ENCODE peak calls at places on chromosome X, in nine cellular contexts. One of them, this sample, is unnamed.

GRCh38 chrX:130118396-130118795 is 8.1 kb upstream of the ELF4 start:
- DNase-seq in fibroblast of villous mesenchyme: peak; percentile 75
- DNase-seq in AG04449: no peak
- DNase-seq in cardiac muscle cell: peak; percentile 86
- DNase-seq in fibroblast of pulmonary artery: peak; percentile 88
- DNase-seq in lung: no peak
- DNase-seq in left lung: no peak
- DNase-seq in heart left ventricle: no peak
- DNase-seq in tibial nerve: no peak
- DNase-seq in this sample: peak; percentile 87

GRCh38 chrX:74579597-74580209 is 34.7 kb downstream of the RLIM start:
- DNase-seq in fibroblast of villous mesenchyme: peak; percentile 16
- DNase-seq in AG04449: no peak
- DNase-seq in cardiac muscle cell: peak; percentile 5
- DNase-seq in fibroblast of pulmonary artery: no peak
- DNase-seq in lung: no peak
- DNase-seq in left lung: no peak
- DNase-seq in heart left ventricle: no peak
- DNase-seq in tibial nerve: no peak
- DNase-seq in this sample: peak; percentile 52

GRCh38 chrX:31117195-31117594 is 45.4 kb upstream of the FTHL17 start:
- DNase-seq in fibroblast of villous mesenchyme: no peak
- DNase-seq in AG04449: no peak
- DNase-seq in cardiac muscle cell: no peak
- DNase-seq in fibroblast of pulmonary artery: peak; percentile 21
- DNase-seq in lung: no peak
- DNase-seq in left lung: no peak
- DNase-seq in heart left ventricle: no peak
- DNase-seq in tibial nerve: no peak
- DNase-seq in this sample: peak; percentile 1

GRCh38 chrX:134670241-134670811 is 12.1 kb upstream of the PLAC1 start:
- DNase-seq in fibroblast of villous mesenchyme: peak; percentile 81
- DNase-seq in AG04449: peak; percentile 70
- DNase-seq in cardiac muscle cell: peak; percentile 72
- DNase-seq in fibroblast of pulmonary artery: peak; percentile 63
- DNase-seq in lung: peak; percentile 69
- DNase-seq in left lung: no peak
- DNase-seq in heart left ventricle: no peak
- DNase-seq in tibial nerve: no peak
- DNase-seq in this sample: peak; percentile 92

GRCh38 chrX:127037179-127037578 is 217.7 kb downstream of the PRR32 start:
- DNase-seq in fibroblast of villous mesenchyme: no peak
- DNase-seq in AG04449: no peak
- DNase-seq in cardiac muscle cell: no peak
- DNase-seq in fibroblast of pulmonary artery: no peak
- DNase-seq in lung: no peak
- DNase-seq in left lung: no peak
- DNase-seq in heart left ventricle: no peak
- DNase-seq in tibial nerve: no peak
- DNase-seq in this sample: no peak

GRCh38 chrX:107683124-107683895 is 55.0 kb downstream of the PRPS1 start:
- DNase-seq in fibroblast of villous mesenchyme: peak; percentile 91
- DNase-seq in AG04449: no peak
- DNase-seq in cardiac muscle cell: peak; percentile 61
- DNase-seq in fibroblast of pulmonary artery: peak; percentile 64
- DNase-seq in lung: peak; percentile 46
- DNase-seq in left lung: no peak
- DNase-seq in heart left ventricle: no peak
- DNase-seq in tibial nerve: peak; percentile 71
- DNase-seq in this sample: no peak

GRCh38 chrX:38170556-38170955 is 50.1 kb downstream of the SRPX start:
- DNase-seq in fibroblast of villous mesenchyme: no peak
- DNase-seq in AG04449: no peak
- DNase-seq in cardiac muscle cell: no peak
- DNase-seq in fibroblast of pulmonary artery: no peak
- DNase-seq in lung: no peak
- DNase-seq in left lung: no peak
- DNase-seq in heart left ventricle: no peak
- DNase-seq in tibial nerve: no peak
- DNase-seq in this sample: no peak

GRCh38 chrX:3663576-3664290 is 49.7 kb downstream of the PRKX start:
- DNase-seq in fibroblast of villous mesenchyme: no peak
- DNase-seq in AG04449: no peak
- DNase-seq in cardiac muscle cell: no peak
- DNase-seq in fibroblast of pulmonary artery: no peak
- DNase-seq in lung: no peak
- DNase-seq in left lung: no peak
- DNase-seq in heart left ventricle: peak; percentile 16
- DNase-seq in tibial nerve: no peak
- DNase-seq in this sample: no peak

GRCh38 chrX:97326456-97326855 is 442.7 kb downstream of the RPA4 start:
- DNase-seq in fibroblast of villous mesenchyme: no peak
- DNase-seq in AG04449: no peak
- DNase-seq in cardiac muscle cell: no peak
- DNase-seq in fibroblast of pulmonary artery: no peak
- DNase-seq in lung: no peak
- DNase-seq in left lung: no peak
- DNase-seq in heart left ventricle: no peak
- DNase-seq in tibial nerve: no peak
- DNase-seq in this sample: no peak

GRCh38 chrX:148774276-148774675 is 273.9 kb downstream of the AFF2 start:
- DNase-seq in fibroblast of villous mesenchyme: no peak
- DNase-seq in AG04449: no peak
- DNase-seq in cardiac muscle cell: peak; percentile 50
- DNase-seq in fibroblast of pulmonary artery: peak; percentile 50
- DNase-seq in lung: no peak
- DNase-seq in left lung: no peak
- DNase-seq in heart left ventricle: no peak
- DNase-seq in tibial nerve: no peak
- DNase-seq in this sample: no peak

GRCh38 chrX:21412029-21412428 is 37.8 kb downstream of the CNKSR2 start:
- DNase-seq in fibroblast of villous mesenchyme: no peak
- DNase-seq in AG04449: no peak
- DNase-seq in cardiac muscle cell: no peak
- DNase-seq in fibroblast of pulmonary artery: no peak
- DNase-seq in lung: no peak
- DNase-seq in left lung: no peak
- DNase-seq in heart left ventricle: no peak
- DNase-seq in tibial nerve: no peak
- DNase-seq in this sample: no peak

GRCh38 chrX:151977009-151977408 is 2.5 kb upstream of the GABRE start:
- DNase-seq in fibroblast of villous mesenchyme: no peak
- DNase-seq in AG04449: no peak
- DNase-seq in cardiac muscle cell: peak; percentile 61
- DNase-seq in fibroblast of pulmonary artery: no peak
- DNase-seq in lung: no peak
- DNase-seq in left lung: no peak
- DNase-seq in heart left ventricle: no peak
- DNase-seq in tibial nerve: no peak
- DNase-seq in this sample: no peak

GRCh38 chrX:151974336-151975227 is at the start of gene GABRE:
- DNase-seq in fibroblast of villous mesenchyme: peak; percentile 42
- DNase-seq in AG04449: no peak
- DNase-seq in cardiac muscle cell: peak; percentile 56
- DNase-seq in fibroblast of pulmonary artery: no peak
- DNase-seq in lung: peak; percentile 38
- DNase-seq in left lung: peak; percentile 68
- DNase-seq in heart left ventricle: peak; percentile 77
- DNase-seq in tibial nerve: peak; percentile 11
- DNase-seq in this sample: peak; percentile 42

GRCh38 chrX:151973851-151974335 is 583 bp downstream of the GABRE start:
- DNase-seq in fibroblast of villous mesenchyme: no peak
- DNase-seq in AG04449: no peak
- DNase-seq in cardiac muscle cell: no peak
- DNase-seq in fibroblast of pulmonary artery: no peak
- DNase-seq in lung: peak; percentile 39
- DNase-seq in left lung: peak; percentile 51
- DNase-seq in heart left ventricle: peak; percentile 54
- DNase-seq in tibial nerve: no peak
- DNase-seq in this sample: peak; percentile 43

GRCh38 chrX:151975736-151976275 is 1.3 kb upstream of the GABRE start:
- DNase-seq in fibroblast of villous mesenchyme: no peak
- DNase-seq in AG04449: no peak
- DNase-seq in cardiac muscle cell: no peak
- DNase-seq in fibroblast of pulmonary artery: no peak
- DNase-seq in lung: no peak
- DNase-seq in left lung: no peak
- DNase-seq in heart left ventricle: no peak
- DNase-seq in tibial nerve: no peak
- DNase-seq in this sample: no peak

DNA sequence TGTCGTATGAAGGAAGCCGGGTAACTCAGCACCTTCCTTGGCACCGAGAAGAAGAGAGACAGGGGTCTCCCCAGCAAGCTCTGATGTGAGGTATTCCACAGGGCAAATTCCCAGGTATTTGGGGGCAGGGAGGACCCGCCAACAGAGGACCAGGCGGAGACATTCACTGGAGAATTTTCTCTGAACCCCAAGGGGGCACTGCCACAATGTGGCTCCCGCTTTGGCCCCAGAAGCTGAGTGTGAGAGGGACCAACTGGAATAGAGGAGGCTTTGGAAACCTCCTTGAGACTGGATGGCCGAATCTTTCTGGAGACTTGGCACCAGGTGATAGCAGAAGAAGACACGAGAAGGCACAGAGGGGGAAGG is 735 bp upstream of the GABRE start:
- DNase-seq in fibroblast of villous mesenchyme: no peak
- DNase-seq in AG04449: no peak
- DNase-seq in cardiac muscle cell: no peak
- DNase-seq in fibroblast of pulmonary artery: no peak
- DNase-seq in lung: no peak
- DNase-seq in left lung: no peak
- DNase-seq in heart left ventricle: no peak
- DNase-seq in tibial nerve: no peak
- DNase-seq in this sample: no peak
- H3K4me3 ChIP-seq in fibroblast of villous mesenchyme: peak overlapping the region; percentile 29
- H3K4me3 ChIP-seq in AG04449: no peak overlapping the region
- H3K4me3 ChIP-seq in cardiac muscle cell: peak overlapping the region; percentile 34
- H3K4me3 ChIP-seq in fibroblast of pulmonary artery: no peak overlapping the region
- H3K4me3 ChIP-seq in lung: no peak overlapping the region
- H3K4me3 ChIP-seq in left lung: no peak overlapping the region
- H3K4me3 ChIP-seq in heart left ventricle: peak overlapping the region; percentile 64
- H3K4me3 ChIP-seq in tibial nerve: no peak overlapping the region
- H3K4me3 ChIP-seq in this sample: no peak overlapping the region

GRCh38 chrX:112470551-112470950 is 209.2 kb downstream of the LHFPL1 start:
- DNase-seq in fibroblast of villous mesenchyme: no peak
- DNase-seq in AG04449: no peak
- DNase-seq in cardiac muscle cell: no peak
- DNase-seq in fibroblast of pulmonary artery: no peak
- DNase-seq in lung: no peak
- DNase-seq in left lung: no peak
- DNase-seq in heart left ventricle: no peak
- DNase-seq in tibial nerve: no peak
- DNase-seq in this sample: no peak
- TF ChIP-seq CTCF in fibroblast of villous mesenchyme: no peak
- TF ChIP-seq CTCF in AG04449: no peak
- TF ChIP-seq CTCF in cardiac muscle cell: no peak
- TF ChIP-seq CTCF in fibroblast of pulmonary artery: no peak
- TF ChIP-seq CTCF in lung: no peak
- TF ChIP-seq CTCF in left lung: no peak
- TF ChIP-seq CTCF in heart left ventricle: no peak
- TF ChIP-seq CTCF in tibial nerve: no peak
- TF ChIP-seq CTCF in this sample: no peak

GRCh38 chrX:10079155-10079711 is 77.5 kb upstream of the CLCN4 start:
- DNase-seq in fibroblast of villous mesenchyme: peak; percentile 18
- DNase-seq in AG04449: no peak
- DNase-seq in cardiac muscle cell: peak; percentile 43
- DNase-seq in fibroblast of pulmonary artery: peak; percentile 25
- DNase-seq in lung: peak; percentile 71
- DNase-seq in left lung: no peak
- DNase-seq in heart left ventricle: no peak
- DNase-seq in tibial nerve: no peak
- DNase-seq in this sample: peak; percentile 30

GRCh38 chrX:10087391-10087790 is 69.4 kb upstream of the CLCN4 start:
- DNase-seq in fibroblast of villous mesenchyme: no peak
- DNase-seq in AG04449: no peak
- DNase-seq in cardiac muscle cell: no peak
- DNase-seq in fibroblast of pulmonary artery: no peak
- DNase-seq in lung: no peak
- DNase-seq in left lung: no peak
- DNase-seq in heart left ventricle: no peak
- DNase-seq in tibial nerve: no peak
- DNase-seq in this sample: no peak

GRCh38 chrX:10085223-10085622 is 71.6 kb upstream of the CLCN4 start:
- DNase-seq in fibroblast of villous mesenchyme: no peak
- DNase-seq in AG04449: no peak
- DNase-seq in cardiac muscle cell: no peak
- DNase-seq in fibroblast of pulmonary artery: peak; percentile 25
- DNase-seq in lung: no peak
- DNase-seq in left lung: no peak
- DNase-seq in heart left ventricle: no peak
- DNase-seq in tibial nerve: no peak
- DNase-seq in this sample: no peak

GRCh38 chrX:10086683-10087082 is 70.1 kb upstream of the CLCN4 start:
- DNase-seq in fibroblast of villous mesenchyme: no peak
- DNase-seq in AG04449: no peak
- DNase-seq in cardiac muscle cell: no peak
- DNase-seq in fibroblast of pulmonary artery: no peak
- DNase-seq in lung: no peak
- DNase-seq in left lung: no peak
- DNase-seq in heart left ventricle: peak; percentile 35
- DNase-seq in tibial nerve: no peak
- DNase-seq in this sample: no peak

DNA sequence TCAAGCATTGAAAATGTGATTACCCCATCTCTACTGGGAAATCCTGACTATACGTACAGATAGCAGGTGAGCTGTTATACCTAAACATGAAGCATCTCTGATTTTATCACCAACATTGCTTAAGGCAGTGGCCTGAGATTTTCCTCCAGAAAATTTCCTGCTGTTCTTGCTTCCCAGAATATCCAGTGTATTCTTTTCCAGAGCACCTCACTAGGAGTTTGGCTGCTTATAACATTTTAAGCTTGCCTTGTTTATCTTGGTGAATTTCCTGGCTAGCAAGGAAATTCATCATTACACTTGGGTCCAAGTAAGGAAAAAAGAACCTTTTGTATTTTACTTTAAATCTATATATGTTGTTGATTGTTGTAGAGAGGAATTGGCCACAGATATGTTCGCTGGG is 73.0 kb upstream of the CLCN4 start:
- DNase-seq in fibroblast of villous mesenchyme: no peak
- DNase-seq in AG04449: no peak
- DNase-seq in cardiac muscle cell: no peak
- DNase-seq in fibroblast of pulmonary artery: no peak
- DNase-seq in lung: no peak
- DNase-seq in left lung: no peak
- DNase-seq in heart left ventricle: no peak
- DNase-seq in tibial nerve: no peak
- DNase-seq in this sample: no peak
- H3K4me3 ChIP-seq in fibroblast of villous mesenchyme: no peak overlapping the region
- H3K4me3 ChIP-seq in AG04449: no peak overlapping the region
- H3K4me3 ChIP-seq in cardiac muscle cell: no peak overlapping the region
- H3K4me3 ChIP-seq in fibroblast of pulmonary artery: no peak overlapping the region
- H3K4me3 ChIP-seq in lung: no peak overlapping the region
- H3K4me3 ChIP-seq in left lung: no peak overlapping the region
- H3K4me3 ChIP-seq in heart left ventricle: no peak overlapping the region
- H3K4me3 ChIP-seq in tibial nerve: no peak overlapping the region
- H3K4me3 ChIP-seq in this sample: no peak overlapping the region

DNA sequence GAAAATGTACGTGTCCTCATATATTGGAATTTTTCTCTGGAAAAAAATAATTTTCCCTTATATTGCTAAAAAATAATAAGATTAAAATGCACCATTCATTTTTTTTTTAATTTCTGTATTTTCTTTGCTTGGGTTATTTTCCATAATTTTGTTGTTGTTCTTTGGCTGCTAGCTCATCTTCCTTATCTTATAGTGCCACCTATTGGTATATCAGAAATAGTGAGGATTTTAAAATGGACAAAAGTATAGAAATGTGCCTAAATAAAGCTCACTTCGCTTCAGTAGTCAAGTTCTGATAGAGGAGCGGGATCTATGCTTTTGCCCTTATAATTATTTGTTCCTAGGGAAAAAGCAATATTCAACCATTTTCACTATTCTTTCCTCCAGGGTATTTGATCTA is 134.8 kb downstream of the NAP1L3 start:
- DNase-seq in fibroblast of villous mesenchyme: no peak
- DNase-seq in AG04449: no peak
- DNase-seq in cardiac muscle cell: peak; percentile 0
- DNase-seq in fibroblast of pulmonary artery: no peak
- DNase-seq in lung: no peak
- DNase-seq in left lung: no peak
- DNase-seq in heart left ventricle: no peak
- DNase-seq in tibial nerve: no peak
- DNase-seq in this sample: no peak
- TF ChIP-seq CTCF in fibroblast of villous mesenchyme: peak; percentile 12
- TF ChIP-seq CTCF in AG04449: no peak
- TF ChIP-seq CTCF in cardiac muscle cell: no peak
- TF ChIP-seq CTCF in fibroblast of pulmonary artery: no peak
- TF ChIP-seq CTCF in lung: no peak
- TF ChIP-seq CTCF in left lung: no peak
- TF ChIP-seq CTCF in heart left ventricle: no peak
- TF ChIP-seq CTCF in tibial nerve: no peak
- TF ChIP-seq CTCF in this sample: no peak

This sample was measured in AG10803.